ENCODE peak calls at places on chromosomes 2 and 18, in five cellular contexts. M is CD8-positive, alpha-beta memory T cell; A is germinal center; I is RWPE1; K is HFF-Myc. G is an unnamed sample.

GRCh38 chr2:164474873-164475272 is 146.4 kb downstream of the GRB14 start:
- DNase-seq in A (no peak), M (no peak), I (no peak), K (no peak), G (no peak)

GRCh38 chr2:26001743-26002341 is 19.5 kb upstream of the KIF3C start:
- DNase-seq in A (no peak), I (no peak), K (no peak), M (no peak), G (peak)

GRCh38 chr18:12911025-12911927 is 27.2 kb upstream of the PTPN2 start:
- DNase-seq in A (peak), M (peak), K (no peak), I (no peak), G (no peak)

GRCh38 chr2:26628561-26629345 is 12.4 kb downstream of the CIB4 start:
- DNase-seq in K (no peak), I (no peak), M (no peak), A (no peak), G (no peak)

GRCh38 chr2:9692392-9693137 is 61.8 kb upstream of the YWHAQ start:
- DNase-seq in I (peak), A (no peak), K (no peak), M (no peak), G (no peak)

GRCh38 chr2:3545788-3546478 is 12.2 kb downstream of the RNASEH1 start:
- DNase-seq in I (no peak), K (no peak), A (no peak), M (no peak), G (no peak)

GRCh38 chr2:204207851-204208250 is 271.3 kb downstream of the ICOS start:
- DNase-seq in M (no peak), A (no peak), I (no peak), K (no peak), G (no peak)

GRCh38 chr2:120630031-120630701 is 105.5 kb upstream of the GLI2 start:
- DNase-seq in K (no peak), M (no peak), I (no peak), A (no peak), G (no peak)

GRCh38 chr2:80073134-80073561 is 231.4 kb downstream of the LRRTM1 start:
- DNase-seq in M (no peak), I (peak), K (peak), A (peak), G (no peak)

GRCh38 chr2:158745067-158745865 is 49.9 kb upstream of the DAPL1 start:
- DNase-seq in M (peak), A (no peak), K (no peak), I (peak), G (peak)

GRCh38 chr2:71577209-71577608 is 123.8 kb downstream of the DYSF start:
- DNase-seq in K (no peak), I (no peak), A (no peak), M (no peak), G (no peak)

GRCh38 chr2:220569380-220569779 is 942.0 kb downstream of the SLC4A3 start:
- DNase-seq in I (peak), K (no peak), M (no peak), A (no peak), G (peak)

GRCh38 chr2:212949786-212950185 is 201.6 kb downstream of the IKZF2 start:
- DNase-seq in A (no peak), I (no peak), M (no peak), K (no peak), G (no peak)

GRCh38 chr18:79553696-79554095 is 125.9 kb upstream of the CTDP1 start:
- DNase-seq in M (no peak), A (no peak), I (no peak), K (no peak), G (no peak)

GRCh38 chr2:55490554-55490953 is 29.0 kb upstream of the CFAP36 start:
- DNase-seq in K (peak), A (no peak), I (peak), M (no peak), G (peak)

GRCh38 chr2:191245046-191245868 is at the start of gene MYO1B:
- DNase-seq in A (peak), K (no peak), I (peak), M (peak), G (peak)

GRCh38 chr2:236592821-236593220 is 23.2 kb downstream of the ACKR3 start:
- DNase-seq in K (no peak), A (no peak), I (no peak), M (no peak), G (peak)

GRCh38 chr18:44651918-44652317 is 28.8 kb upstream of the SETBP1 start:
- DNase-seq in K (no peak), M (no peak), I (no peak), A (no peak), G (no peak)

GRCh38 chr2:111119004-111119846 is 1.5 kb upstream of the BCL2L11 start:
- DNase-seq in I (no peak), M (peak), A (peak), K (no peak), G (no peak)

GRCh38 chr2:239137165-239137889 is 263.5 kb downstream of the HDAC4 start:
- DNase-seq in K (no peak), M (no peak), A (no peak), I (no peak), G (no peak)

GRCh38 chr2:226717719-226718118 is 81.9 kb downstream of the IRS1 start:
- DNase-seq in I (no peak), M (no peak), K (no peak), A (no peak), G (no peak)

GRCh38 chr2:149132303-149132702 is 93.8 kb downstream of the LYPD6B start:
- DNase-seq in M (no peak), K (no peak), I (no peak), A (no peak), G (no peak)

GRCh38 chr18:51513525-51513924 is 316.0 kb upstream of the MEX3C start:
- DNase-seq in A (no peak), I (peak), M (no peak), K (no peak), G (no peak)

GRCh38 chr2:70473101-70473722 is 80.4 kb downstream of the TGFA start:
- DNase-seq in M (no peak), I (no peak), K (no peak), A (no peak), G (no peak)

GRCh38 chr18:13048061-13048605 is 57.0 kb downstream of the CEP192 start:
- DNase-seq in K (no peak), I (no peak), M (no peak), A (no peak), G (no peak)

GRCh38 chr2:172817411-172817810 is 81.8 kb downstream of the RAPGEF4 start:
- DNase-seq in M (no peak), A (no peak), I (no peak), K (no peak), G (no peak)

GRCh38 chr2:241762933-241763369 is 13.7 kb upstream of the GAL3ST2 start:
- DNase-seq in K (no peak), I (no peak), A (no peak), M (peak), G (no peak)

GRCh38 chr2:187612857-187613256 is 58.6 kb upstream of the TFPI start:
- DNase-seq in A (no peak), K (no peak), M (no peak), I (no peak), G (no peak)

GRCh38 chr2:86703704-86704370 is 16.3 kb upstream of the RMND5A start:
- DNase-seq in K (peak), A (no peak), I (peak), M (no peak), G (no peak)

GRCh38 chr18:627211-627610 is 30.2 kb upstream of the TYMS start:
- DNase-seq in A (no peak), K (no peak), I (no peak), M (no peak), G (no peak)

GRCh38 chr2:120766758-120767351 is 31.2 kb downstream of the GLI2 start:
- DNase-seq in M (no peak), A (no peak), I (no peak), K (no peak), G (no peak)

GRCh38 chr2:54052825-54053718 is 62.3 kb upstream of the ACYP2 start:
- DNase-seq in M (no peak), I (no peak), K (no peak), A (no peak), G (no peak)

GRCh38 chr2:212381428-212382102 is 157.0 kb downstream of the ERBB4 start:
- DNase-seq in K (no peak), A (no peak), M (no peak), I (no peak), G (no peak)

GRCh38 chr2:43462866-43463641 is 132.8 kb downstream of the THADA start:
- DNase-seq in M (no peak), K (no peak), I (no peak), A (no peak), G (peak)

G was measured in NCI-H2029 treated with DMSO at 0.1 percent for 48 hours.